ENCODE peak calls at places on chromosomes 4 and X, in ten cellular contexts. V, P, X, D, F, I, E, Q, S and A are unnamed samples.

GRCh38 chrX:146243071-146243470 is 425.4 kb downstream of the SLITRK2 start:
- DNase-seq in E (no peak), I (no peak), Q (no peak), D (no peak), V (no peak), S (no peak), P (no peak), X (no peak), F (no peak), A (no peak)

GRCh38 chr4:15765910-15766703 is 12.0 kb upstream of the CD38 start:
- DNase-seq in Q (no peak), E (no peak), D (no peak), F (no peak), P (no peak), S (no peak), X (peak; percentile 84), V (no peak), I (no peak), A (no peak)

GRCh38 chrX:39226307-39226706 is 425.0 kb downstream of the MID1IP1 start:
- DNase-seq in P (no peak), E (no peak), V (no peak), X (no peak), F (no peak), I (no peak), D (no peak), S (peak; percentile 27), Q (no peak), A (no peak)

GRCh38 chr4:174591243-174592021 is 69.1 kb upstream of the HPGD start:
- DNase-seq in P (no peak), F (no peak), Q (no peak), I (no peak), X (peak; percentile 73), S (no peak), E (no peak), D (no peak), V (no peak), A (no peak)

GRCh38 chr4:7950301-7951092 is 10.8 kb upstream of the AFAP1 start:
- DNase-seq in S (no peak), V (no peak), P (no peak), I (no peak), D (no peak), F (no peak), E (no peak), Q (no peak), X (no peak), A (no peak)

GRCh38 chr4:52038109-52038912 is at the start of gene SGCB:
- DNase-seq in F (no peak), V (peak; percentile 54), I (no peak), E (peak; percentile 71), D (peak; percentile 79), S (peak; percentile 67), X (peak; percentile 62), Q (peak; percentile 59), P (peak; percentile 46), A (no peak)

GRCh38 chr4:125311503-125311902 is 3.3 kb upstream of the FAT4 start:
- DNase-seq in S (no peak), V (no peak), D (no peak), P (no peak), Q (no peak), F (no peak), I (no peak), E (no peak), X (no peak), A (no peak)

GRCh38 chrX:13203281-13203680 is 116.6 kb downstream of the ATXN3L start:
- DNase-seq in X (no peak), P (no peak), S (no peak), I (no peak), F (no peak), V (no peak), D (no peak), Q (no peak), E (no peak), A (no peak)

GRCh38 chrX:4675686-4676300 is 962.3 kb upstream of the PRKX start:
- DNase-seq in P (no peak), Q (no peak), E (no peak), X (no peak), I (no peak), F (no peak), V (no peak), D (no peak), S (no peak), A (no peak)

GRCh38 chrX:24870143-24870542 is 145.6 kb downstream of the ARX start:
- DNase-seq in X (no peak), V (no peak), I (no peak), Q (peak; percentile 28), D (no peak), F (no peak), S (no peak), P (peak; percentile 62), E (no peak), A (no peak)

GRCh38 chr4:30744957-30745640 is 24.9 kb downstream of the PCDH7 start:
- DNase-seq in Q (peak; percentile 60), P (no peak), E (no peak), X (no peak), V (no peak), D (no peak), I (no peak), F (no peak), S (no peak), A (no peak)

GRCh38 chr4:163748474-163748873 is 254.0 kb downstream of the TMA16 start:
- DNase-seq in Q (no peak), D (no peak), F (no peak), I (no peak), X (no peak), V (peak; percentile 90), S (no peak), P (no peak), E (no peak), A (peak; percentile 13)

GRCh38 chr4:58502839-58503238 is 1392.7 kb upstream of the IGFBP7 start:
- DNase-seq in S (no peak), F (no peak), E (no peak), Q (no peak), P (no peak), D (no peak), V (no peak), I (no peak), X (no peak), A (no peak)

GRCh38 chr4:118811008-118811764 is 24.7 kb downstream of the SEC24D start:
- DNase-seq in I (no peak), V (peak; percentile 87), S (peak; percentile 26), E (no peak), F (peak; percentile 45), P (peak; percentile 89), Q (peak; percentile 79), X (no peak), D (no peak), A (peak; percentile 59)

GRCh38 chr4:94758700-94759399 is 1.1 kb downstream of the BMPR1B start:
- DNase-seq in P (no peak), I (no peak), Q (peak; percentile 5), F (no peak), E (no peak), D (no peak), X (no peak), V (no peak), S (no peak), A (no peak)
- H3K4me3 ChIP-seq in P (peak overlapping the region; percentile 65), I (no peak overlapping the region), Q (peak overlapping the region; percentile 59), F (peak overlapping the region; percentile 52), E (peak overlapping the region; percentile 75), D (peak overlapping the region; percentile 80), X (no peak overlapping the region), V (peak overlapping the region; percentile 58), S (peak overlapping the region; percentile 55), A (peak overlapping the region; percentile 64)

DNA sequence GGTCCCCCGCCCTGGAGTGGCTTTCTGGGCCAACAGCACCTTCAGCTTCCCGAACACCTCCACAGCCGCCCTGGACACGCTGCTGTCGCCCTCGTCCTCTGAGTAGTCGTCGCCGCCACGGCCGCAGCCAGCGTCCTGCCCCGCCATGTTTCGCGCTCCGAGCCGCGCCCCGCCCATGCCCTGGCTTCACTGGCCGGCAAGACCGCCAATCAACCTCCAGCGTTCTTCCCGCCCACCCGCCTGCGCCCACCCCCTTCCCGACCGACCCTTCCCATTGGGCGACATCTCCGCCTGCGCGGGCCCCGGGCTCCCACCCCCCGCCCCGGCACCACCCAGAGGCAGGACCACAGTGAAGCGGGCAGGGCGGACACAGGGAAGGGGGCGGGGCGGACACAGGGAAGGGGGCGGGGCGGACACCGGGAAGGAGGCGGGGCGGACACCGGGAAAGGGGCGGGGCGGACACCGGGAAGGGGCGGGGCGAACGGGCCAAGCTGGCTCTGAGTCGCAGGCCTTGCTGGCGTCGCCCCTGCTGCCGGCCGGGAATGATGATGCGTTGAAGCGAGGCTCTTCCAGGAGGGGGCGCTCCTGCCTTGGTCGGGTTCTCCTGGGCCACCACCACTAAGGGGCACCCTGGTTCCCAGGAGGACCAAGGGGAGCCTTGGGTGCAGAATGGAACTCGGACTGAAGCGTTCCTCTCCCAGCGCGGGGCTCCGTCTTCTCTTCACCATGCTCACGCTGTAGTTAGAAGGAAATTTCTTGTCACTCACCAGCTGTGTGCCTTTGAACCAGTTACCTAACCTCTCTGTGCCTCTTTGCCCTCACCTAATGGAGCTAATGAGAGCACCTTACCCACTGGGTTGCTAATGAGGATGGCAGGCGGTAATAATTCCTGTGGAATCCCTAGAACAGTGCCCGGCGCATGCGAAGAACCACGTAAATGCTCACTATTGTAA is at the start of gene HAUS7:
- DNase-seq in E (peak; percentile 89), P (peak; percentile 88), S (peak; percentile 90), D (peak; percentile 87), Q (peak; percentile 95), F (peak; percentile 70), V (peak; percentile 93), X (peak; percentile 93), I (peak; percentile 59), A (peak; percentile 68)
- H3K4me3 ChIP-seq in E (peak within 1 kb of the TSS; percentile 77), P (peak within 1 kb of the TSS; percentile 59), S (peak within 1 kb of the TSS; percentile 65), D (peak within 1 kb of the TSS; percentile 57), Q (peak within 1 kb of the TSS; percentile 70), F (peak within 1 kb of the TSS; percentile 67), V (peak within 1 kb of the TSS; percentile 59), X (peak within 1 kb of the TSS; percentile 53), I (peak within 1 kb of the TSS; percentile 78), A (peak within 1 kb of the TSS; percentile 71)

GRCh38 chr4:36753048-36753447 is 471.6 kb downstream of the DTHD1 start:
- DNase-seq in P (no peak), X (peak; percentile 13), D (no peak), I (no peak), S (no peak), F (no peak), V (no peak), E (no peak), Q (no peak), A (no peak)

GRCh38 chr4:36747277-36748129 is 466.1 kb downstream of the DTHD1 start:
- DNase-seq in D (no peak), P (no peak), E (no peak), V (no peak), F (no peak), X (no peak), I (no peak), S (no peak), Q (no peak), A (no peak)
- H3K4me3 ChIP-seq in D (no peak overlapping the region), P (no peak overlapping the region), E (no peak overlapping the region), V (no peak overlapping the region), F (no peak overlapping the region), X (no peak overlapping the region), I (no peak overlapping the region), S (no peak overlapping the region), Q (no peak overlapping the region), A (no peak overlapping the region)

GRCh38 chrX:23334871-23335599 is 386 bp downstream of the PTCHD1 start:
- DNase-seq in E (no peak), F (no peak), X (no peak), Q (no peak), S (no peak), D (no peak), I (no peak), P (no peak), V (no peak), A (no peak)
- H3K4me3 ChIP-seq in E (peak overlapping the region; percentile 48), F (no peak overlapping the region), X (no peak overlapping the region), Q (no peak overlapping the region), S (peak overlapping the region; percentile 37), D (peak overlapping the region; percentile 58), I (no peak overlapping the region), P (no peak overlapping the region), V (no peak overlapping the region), A (peak overlapping the region; percentile 31)

GRCh38 chrX:44245730-44246129 is 97.7 kb downstream of the EFHC2 start:
- DNase-seq in V (no peak), I (no peak), F (no peak), D (no peak), E (no peak), S (no peak), Q (no peak), P (no peak), X (peak; percentile 58), A (no peak)
- H3K4me3 ChIP-seq in V (no peak overlapping the region), I (no peak overlapping the region), F (no peak overlapping the region), D (no peak overlapping the region), E (no peak overlapping the region), S (no peak overlapping the region), Q (no peak overlapping the region), P (no peak overlapping the region), X (peak overlapping the region; percentile 32), A (no peak overlapping the region)